ENCODE peak calls at places on chromosomes 3 and 15, in seven cellular contexts. One of them, this sample, is unnamed.

GRCh38 chr3:38030126-38031021 is 932 bp upstream of the PLCD1 start:
- DNase-seq in mesendoderm: no peak
- DNase-seq in COLO829: no peak
- DNase-seq in NCI-H446: no peak
- DNase-seq in NCI-H460: no peak
- DNase-seq in stimulated activated CD4-positive, alpha-beta T cell treated with anti-CD3 and anti-CD28 coated beads, Interleukin-15, amount 100 ng/mL, for 1 hour: no peak
- DNase-seq in T-helper 2 cell: no peak
- DNase-seq in this sample: no peak

GRCh38 chr15:73955851-73956250 is 29.6 kb downstream of the LOXL1 start:
- DNase-seq in COLO829: no peak
- DNase-seq in NCI-H446: no peak
- DNase-seq in NCI-H460: no peak
- DNase-seq in stimulated activated CD4-positive, alpha-beta T cell treated with anti-CD3 and anti-CD28 coated beads, Interleukin-15, amount 100 ng/mL, for 1 hour: no peak
- DNase-seq in T-helper 2 cell: no peak
- DNase-seq in mesendoderm: no peak
- DNase-seq in this sample: no peak

GRCh38 chr3:82802501-82802900 is 1041.1 kb upstream of the GBE1 start:
- DNase-seq in T-helper 2 cell: no peak
- DNase-seq in NCI-H446: no peak
- DNase-seq in COLO829: no peak
- DNase-seq in NCI-H460: no peak
- DNase-seq in mesendoderm: no peak
- DNase-seq in stimulated activated CD4-positive, alpha-beta T cell treated with anti-CD3 and anti-CD28 coated beads, Interleukin-15, amount 100 ng/mL, for 1 hour: no peak
- DNase-seq in this sample: no peak

GRCh38 chr15:38688761-38689160 is 124.1 kb upstream of the RASGRP1 start:
- DNase-seq in NCI-H460: no peak
- DNase-seq in NCI-H446: no peak
- DNase-seq in COLO829: no peak
- DNase-seq in stimulated activated CD4-positive, alpha-beta T cell treated with anti-CD3 and anti-CD28 coated beads, Interleukin-15, amount 100 ng/mL, for 1 hour: no peak
- DNase-seq in T-helper 2 cell: peak
- DNase-seq in mesendoderm: no peak
- DNase-seq in this sample: peak

GRCh38 chr3:28933337-28933736 is 347.5 kb upstream of the RBMS3 start:
- DNase-seq in NCI-H446: no peak
- DNase-seq in NCI-H460: no peak
- DNase-seq in COLO829: no peak
- DNase-seq in T-helper 2 cell: no peak
- DNase-seq in stimulated activated CD4-positive, alpha-beta T cell treated with anti-CD3 and anti-CD28 coated beads, Interleukin-15, amount 100 ng/mL, for 1 hour: no peak
- DNase-seq in mesendoderm: no peak
- DNase-seq in this sample: no peak

GRCh38 chr15:74306801-74307217 is 60.6 kb downstream of the CYP11A1 start:
- DNase-seq in NCI-H446: no peak
- DNase-seq in stimulated activated CD4-positive, alpha-beta T cell treated with anti-CD3 and anti-CD28 coated beads, Interleukin-15, amount 100 ng/mL, for 1 hour: no peak
- DNase-seq in mesendoderm: peak
- DNase-seq in T-helper 2 cell: no peak
- DNase-seq in COLO829: no peak
- DNase-seq in NCI-H460: no peak
- DNase-seq in this sample: no peak

GRCh38 chr3:145094355-145094941 is 1066.5 kb downstream of the PLOD2 start:
- DNase-seq in mesendoderm: peak
- DNase-seq in NCI-H446: peak
- DNase-seq in NCI-H460: peak
- DNase-seq in T-helper 2 cell: no peak
- DNase-seq in COLO829: peak
- DNase-seq in stimulated activated CD4-positive, alpha-beta T cell treated with anti-CD3 and anti-CD28 coated beads, Interleukin-15, amount 100 ng/mL, for 1 hour: no peak
- DNase-seq in this sample: no peak

GRCh38 chr3:79369306-79369705 is 398.5 kb downstream of the ROBO1 start:
- DNase-seq in T-helper 2 cell: no peak
- DNase-seq in NCI-H446: peak
- DNase-seq in stimulated activated CD4-positive, alpha-beta T cell treated with anti-CD3 and anti-CD28 coated beads, Interleukin-15, amount 100 ng/mL, for 1 hour: no peak
- DNase-seq in mesendoderm: peak
- DNase-seq in NCI-H460: no peak
- DNase-seq in COLO829: no peak
- DNase-seq in this sample: no peak

GRCh38 chr3:110858549-110858948 is 213.1 kb upstream of the NECTIN3 start:
- DNase-seq in T-helper 2 cell: no peak
- DNase-seq in COLO829: no peak
- DNase-seq in NCI-H460: no peak
- DNase-seq in NCI-H446: no peak
- DNase-seq in stimulated activated CD4-positive, alpha-beta T cell treated with anti-CD3 and anti-CD28 coated beads, Interleukin-15, amount 100 ng/mL, for 1 hour: no peak
- DNase-seq in mesendoderm: no peak
- DNase-seq in this sample: no peak